ENCODE peak calls at places on chromosomes 12 and 14, in seven cellular contexts. B is astrocyte of the spinal cord; M is endothelial cell; T is effector CD8-positive, alpha-beta T cell; L is ascending aorta; Q is NCI-H2107; J is SJSA1. Y is an unnamed sample.

GRCh38 chr14:35383569-35384385 is 20.8 kb downstream of the NFKBIA start:
- DNase-seq in M (no peak), B (no peak), T (no peak), J (no peak), L (no peak), Q (no peak), Y (no peak)

GRCh38 chr14:67232631-67233030 is 8.6 kb upstream of the PALS1 start:
- DNase-seq in M (no peak), L (no peak), B (no peak), J (no peak), T (no peak), Q (no peak), Y (no peak)

GRCh38 chr12:21819236-21819635 is 44.7 kb upstream of the KCNJ8 start:
- DNase-seq in B (peak), M (no peak), T (no peak), J (no peak), Q (no peak), L (no peak), Y (no peak)

GRCh38 chr12:115451151-115451784 is 767.3 kb upstream of the TBX3 start:
- DNase-seq in T (no peak), J (no peak), M (no peak), B (no peak), Q (no peak), L (no peak), Y (no peak)

GRCh38 chr12:5568325-5568981 is 136.5 kb downstream of the NTF3 start:
- DNase-seq in M (no peak), Q (no peak), L (no peak), T (no peak), J (no peak), B (no peak), Y (no peak)

GRCh38 chr12:30840715-30841114 is 85.8 kb upstream of the TSPAN11 start:
- DNase-seq in M (no peak), L (no peak), Q (no peak), J (no peak), T (no peak), B (no peak), Y (no peak)

GRCh38 chr14:55073856-55074255 is 22.4 kb downstream of the MAPK1IP1L start:
- DNase-seq in L (no peak), T (no peak), M (no peak), Q (no peak), B (peak), J (no peak), Y (no peak)

GRCh38 chr14:25032092-25032784 is 17.7 kb downstream of the STXBP6 start:
- DNase-seq in B (no peak), M (no peak), J (no peak), L (no peak), T (no peak), Q (no peak), Y (no peak)

GRCh38 chr12:46524778-46525177 is 152.2 kb upstream of the SLC38A2 start:
- DNase-seq in B (peak), J (peak), Q (no peak), T (no peak), M (no peak), L (peak), Y (peak)

GRCh38 chr14:90871605-90872233 is 55.5 kb upstream of the TTC7B start:
- DNase-seq in M (no peak), Q (no peak), J (no peak), T (no peak), B (peak), L (no peak), Y (no peak)

GRCh38 chr12:115910057-115910456 is 367.4 kb downstream of the MED13L start:
- DNase-seq in J (no peak), Q (peak), M (no peak), T (no peak), B (no peak), L (no peak), Y (no peak)

GRCh38 chr12:127720334-127720733 is 546.6 kb upstream of the TMEM132C start:
- DNase-seq in Q (no peak), B (no peak), J (no peak), L (no peak), M (no peak), T (no peak), Y (no peak)

GRCh38 chr14:50501642-50502041 is 30.7 kb downstream of the MAP4K5 start:
- DNase-seq in L (no peak), M (no peak), B (peak), J (no peak), Q (no peak), T (no peak), Y (no peak)

GRCh38 chr12:93741741-93742085 is 64.5 kb downstream of the CRADD start:
- DNase-seq in T (no peak), L (no peak), M (peak), B (no peak), J (no peak), Q (no peak), Y (no peak)

GRCh38 chr14:72613196-72613974 is 280.5 kb downstream of the DPF3 start:
- DNase-seq in L (peak), Q (no peak), B (no peak), J (peak), T (no peak), M (no peak), Y (no peak)

GRCh38 chr12:93638095-93638494 is 39.1 kb upstream of the CRADD start:
- DNase-seq in M (no peak), Q (no peak), L (no peak), B (no peak), T (no peak), J (no peak), Y (no peak)

GRCh38 chr12:109743076-109743910 is 29.7 kb downstream of the FAM222A start:
- DNase-seq in M (no peak), L (peak), T (no peak), B (no peak), J (no peak), Q (no peak), Y (no peak)

GRCh38 chr12:28941248-28941647 is 207.8 kb upstream of the FAR2 start:
- DNase-seq in B (no peak), L (no peak), J (no peak), T (no peak), Q (no peak), M (no peak), Y (no peak)

GRCh38 chr14:58107947-58108552 is 44.0 kb downstream of the ARMH4 start:
- DNase-seq in J (no peak), B (peak), T (no peak), L (peak), M (peak), Q (peak), Y (peak)

GRCh38 chr12:13234045-13234641 is 37.6 kb downstream of the EMP1 start:
- DNase-seq in B (peak), J (peak), Q (no peak), M (peak), L (no peak), T (no peak), Y (no peak)

GRCh38 chr14:100830681-100831080 is 4.8 kb downstream of the MEG3 start:
- DNase-seq in J (no peak), T (no peak), L (no peak), Q (no peak), M (no peak), B (no peak), Y (no peak)

GRCh38 chr14:90645842-90646443 is 170.3 kb downstream of the TTC7B start:
- DNase-seq in B (peak), J (peak), T (no peak), L (no peak), M (no peak), Q (no peak), Y (no peak)

GRCh38 chr12:77855548-77855947 is 24.9 kb downstream of the NAV3 start:
- DNase-seq in L (no peak), M (no peak), J (no peak), T (no peak), B (no peak), Q (no peak), Y (no peak)

GRCh38 chr12:91999823-92000222 is 145.8 kb downstream of the BTG1 start:
- DNase-seq in L (no peak), Q (no peak), M (no peak), T (no peak), B (no peak), J (no peak), Y (no peak)